ENCODE peak calls at places on chromosomes 16 and 17, in five cellular contexts. One of them, this sample, is unnamed.

GRCh38 chr17:71458322-71458721 is 662.5 kb upstream of the SOX9 start:
- DNase-seq in lower lobe of right lung: no peak
- DNase-seq in cardiac muscle cell: no peak
- DNase-seq in left ventricle myocardium inferior: no peak
- DNase-seq in MM.1S: no peak
- DNase-seq in this sample: no peak

GRCh38 chr16:48053346-48053745 is 102.4 kb downstream of the ABCC12 start:
- DNase-seq in lower lobe of right lung: peak; percentile 52
- DNase-seq in cardiac muscle cell: peak; percentile 90
- DNase-seq in left ventricle myocardium inferior: no peak
- DNase-seq in MM.1S: no peak
- DNase-seq in this sample: no peak

GRCh38 chr17:54891176-54891821 is 9.4 kb upstream of the TOM1L1 start:
- DNase-seq in lower lobe of right lung: no peak
- DNase-seq in cardiac muscle cell: peak; percentile 82
- DNase-seq in left ventricle myocardium inferior: no peak
- DNase-seq in MM.1S: peak; percentile 59
- DNase-seq in this sample: peak; percentile 27

GRCh38 chr17:31699281-31699680 is 159.8 kb downstream of the COPRS start:
- DNase-seq in lower lobe of right lung: no peak
- DNase-seq in cardiac muscle cell: no peak
- DNase-seq in left ventricle myocardium inferior: no peak
- DNase-seq in MM.1S: no peak
- DNase-seq in this sample: no peak

GRCh38 chr16:67431077-67431804 is at the start of gene HSD11B2:
- DNase-seq in lower lobe of right lung: peak; percentile 68
- DNase-seq in cardiac muscle cell: peak; percentile 52
- DNase-seq in left ventricle myocardium inferior: peak; percentile 55
- DNase-seq in MM.1S: peak; percentile 43
- DNase-seq in this sample: peak; percentile 71

GRCh38 chr17:81440511-81441244 is 45.4 kb downstream of the BAHCC1 start:
- DNase-seq in lower lobe of right lung: no peak
- DNase-seq in cardiac muscle cell: no peak
- DNase-seq in left ventricle myocardium inferior: no peak
- DNase-seq in MM.1S: peak; percentile 17
- DNase-seq in this sample: peak; percentile 77

GRCh38 chr16:4263504-4264436 is 9.1 kb downstream of the TFAP4 start:
- DNase-seq in lower lobe of right lung: peak; percentile 65
- DNase-seq in cardiac muscle cell: peak; percentile 96
- DNase-seq in left ventricle myocardium inferior: peak; percentile 85
- DNase-seq in MM.1S: no peak
- DNase-seq in this sample: peak; percentile 48

GRCh38 chr17:40480501-40481003 is 20.9 kb downstream of the TNS4 start:
- DNase-seq in lower lobe of right lung: no peak
- DNase-seq in cardiac muscle cell: no peak
- DNase-seq in left ventricle myocardium inferior: no peak
- DNase-seq in MM.1S: no peak
- DNase-seq in this sample: peak; percentile 72

GRCh38 chr17:48500435-48501426 is 30.1 kb downstream of the HOXB1 start:
- DNase-seq in lower lobe of right lung: no peak
- DNase-seq in cardiac muscle cell: peak; percentile 69
- DNase-seq in left ventricle myocardium inferior: no peak
- DNase-seq in MM.1S: no peak
- DNase-seq in this sample: no peak

GRCh38 chr16:12518238-12519004 is 285.3 kb downstream of the CPPED1 start:
- DNase-seq in lower lobe of right lung: no peak
- DNase-seq in cardiac muscle cell: no peak
- DNase-seq in left ventricle myocardium inferior: no peak
- DNase-seq in MM.1S: no peak
- DNase-seq in this sample: no peak

GRCh38 chr17:43645765-43646481 is 15.8 kb downstream of the MEOX1 start:
- DNase-seq in lower lobe of right lung: peak; percentile 77
- DNase-seq in cardiac muscle cell: peak; percentile 81
- DNase-seq in left ventricle myocardium inferior: peak; percentile 80
- DNase-seq in MM.1S: no peak
- DNase-seq in this sample: no peak

GRCh38 chr17:10628756-10629155 is 28.4 kb downstream of the MYH3 start:
- DNase-seq in lower lobe of right lung: no peak
- DNase-seq in cardiac muscle cell: no peak
- DNase-seq in left ventricle myocardium inferior: no peak
- DNase-seq in MM.1S: no peak
- DNase-seq in this sample: no peak

GRCh38 chr17:27256225-27257030 is 37.5 kb upstream of the WSB1 start:
- DNase-seq in lower lobe of right lung: no peak
- DNase-seq in cardiac muscle cell: peak; percentile 88
- DNase-seq in left ventricle myocardium inferior: no peak
- DNase-seq in MM.1S: no peak
- DNase-seq in this sample: no peak

GRCh38 chr16:56775162-56775561 is 45.2 kb downstream of the NUP93 start:
- DNase-seq in lower lobe of right lung: no peak
- DNase-seq in cardiac muscle cell: no peak
- DNase-seq in left ventricle myocardium inferior: no peak
- DNase-seq in MM.1S: no peak
- DNase-seq in this sample: no peak

GRCh38 chr17:33967608-33968349 is 287.3 kb upstream of the CCL2 start:
- DNase-seq in lower lobe of right lung: no peak
- DNase-seq in cardiac muscle cell: no peak
- DNase-seq in left ventricle myocardium inferior: no peak
- DNase-seq in MM.1S: peak; percentile 34
- DNase-seq in this sample: no peak

GRCh38 chr16:87602821-87603683 is 744 bp downstream of the JPH3 start:
- DNase-seq in lower lobe of right lung: no peak
- DNase-seq in cardiac muscle cell: no peak
- DNase-seq in left ventricle myocardium inferior: no peak
- DNase-seq in MM.1S: no peak
- DNase-seq in this sample: no peak

GRCh38 chr16:57380671-57381462 is 8.6 kb downstream of the CX3CL1 start:
- DNase-seq in lower lobe of right lung: no peak
- DNase-seq in cardiac muscle cell: peak; percentile 62
- DNase-seq in left ventricle myocardium inferior: peak; percentile 45
- DNase-seq in MM.1S: no peak
- DNase-seq in this sample: no peak

GRCh38 chr17:18896146-18896545 is 38.2 kb downstream of the PRPSAP2 start:
- DNase-seq in lower lobe of right lung: no peak
- DNase-seq in cardiac muscle cell: no peak
- DNase-seq in left ventricle myocardium inferior: no peak
- DNase-seq in MM.1S: no peak
- DNase-seq in this sample: no peak

GRCh38 chr16:54266363-54266955 is 20.1 kb downstream of the IRX3 start:
- DNase-seq in lower lobe of right lung: no peak
- DNase-seq in cardiac muscle cell: peak; percentile 57
- DNase-seq in left ventricle myocardium inferior: no peak
- DNase-seq in MM.1S: no peak
- DNase-seq in this sample: no peak

GRCh38 chr16:22320572-22321339 is 23.5 kb downstream of the POLR3E start:
- DNase-seq in lower lobe of right lung: no peak
- DNase-seq in cardiac muscle cell: no peak
- DNase-seq in left ventricle myocardium inferior: no peak
- DNase-seq in MM.1S: no peak
- DNase-seq in this sample: peak; percentile 17

GRCh38 chr17:655618-656017 is 59.0 kb downstream of the VPS53 start:
- DNase-seq in lower lobe of right lung: no peak
- DNase-seq in cardiac muscle cell: no peak
- DNase-seq in left ventricle myocardium inferior: no peak
- DNase-seq in MM.1S: no peak
- DNase-seq in this sample: no peak

GRCh38 chr17:79830763-79831366 is 8.4 kb downstream of the CBX4 start:
- DNase-seq in lower lobe of right lung: no peak
- DNase-seq in cardiac muscle cell: no peak
- DNase-seq in left ventricle myocardium inferior: no peak
- DNase-seq in MM.1S: no peak
- DNase-seq in this sample: no peak

GRCh38 chr17:62672957-62673356 is 45.5 kb downstream of the MRC2 start:
- DNase-seq in lower lobe of right lung: peak; percentile 13
- DNase-seq in cardiac muscle cell: no peak
- DNase-seq in left ventricle myocardium inferior: no peak
- DNase-seq in MM.1S: no peak
- DNase-seq in this sample: no peak

GRCh38 chr16:84159006-84159405 is 13.9 kb downstream of the DNAAF1 start:
- DNase-seq in lower lobe of right lung: no peak
- DNase-seq in cardiac muscle cell: no peak
- DNase-seq in left ventricle myocardium inferior: no peak
- DNase-seq in MM.1S: no peak
- DNase-seq in this sample: no peak

GRCh38 chr16:661184-661821 is 6.6 kb upstream of the RHOT2 start:
- DNase-seq in lower lobe of right lung: no peak
- DNase-seq in cardiac muscle cell: no peak
- DNase-seq in left ventricle myocardium inferior: no peak
- DNase-seq in MM.1S: no peak
- DNase-seq in this sample: no peak

GRCh38 chr16:660132-660458 is 7.8 kb upstream of the RHOT2 start:
- DNase-seq in lower lobe of right lung: no peak
- DNase-seq in cardiac muscle cell: no peak
- DNase-seq in left ventricle myocardium inferior: no peak
- DNase-seq in MM.1S: no peak
- DNase-seq in this sample: no peak

GRCh38 chr16:662095-662494 is 5.8 kb upstream of the RHOT2 start:
- DNase-seq in lower lobe of right lung: no peak
- DNase-seq in cardiac muscle cell: no peak
- DNase-seq in left ventricle myocardium inferior: no peak
- DNase-seq in MM.1S: no peak
- DNase-seq in this sample: no peak

GRCh38 chr16:659618-660017 is 8.3 kb upstream of the RHOT2 start:
- DNase-seq in lower lobe of right lung: no peak
- DNase-seq in cardiac muscle cell: no peak
- DNase-seq in left ventricle myocardium inferior: no peak
- DNase-seq in MM.1S: no peak
- DNase-seq in this sample: no peak

GRCh38 chr16:660459-661183 is 7.3 kb upstream of the RHOT2 start:
- DNase-seq in lower lobe of right lung: peak; percentile 97
- DNase-seq in cardiac muscle cell: peak; percentile 86
- DNase-seq in left ventricle myocardium inferior: peak; percentile 90
- DNase-seq in MM.1S: peak; percentile 90
- DNase-seq in this sample: peak; percentile 96
- TF ChIP-seq CTCF in lower lobe of right lung: peak; percentile 66
- TF ChIP-seq CTCF in cardiac muscle cell: peak; percentile 39
- TF ChIP-seq CTCF in left ventricle myocardium inferior: peak; percentile 76
- TF ChIP-seq CTCF in MM.1S: peak; percentile 38
- TF ChIP-seq CTCF in this sample: peak; percentile 67

GRCh38 chr17:20095366-20096080 is 86.4 kb downstream of the SPECC1 start:
- DNase-seq in lower lobe of right lung: no peak
- DNase-seq in cardiac muscle cell: peak; percentile 56
- DNase-seq in left ventricle myocardium inferior: peak; percentile 79
- DNase-seq in MM.1S: no peak
- DNase-seq in this sample: no peak
- TF ChIP-seq CTCF in lower lobe of right lung: peak; percentile 23
- TF ChIP-seq CTCF in cardiac muscle cell: peak; percentile 46
- TF ChIP-seq CTCF in left ventricle myocardium inferior: peak; percentile 59
- TF ChIP-seq CTCF in MM.1S: no peak
- TF ChIP-seq CTCF in this sample: no peak

GRCh38 chr16:68459457-68459856 is 11.1 kb upstream of the SMPD3 start:
- DNase-seq in lower lobe of right lung: no peak
- DNase-seq in cardiac muscle cell: no peak
- DNase-seq in left ventricle myocardium inferior: no peak
- DNase-seq in MM.1S: no peak
- DNase-seq in this sample: no peak

GRCh38 chr16:68468849-68469248 is 20.5 kb upstream of the SMPD3 start:
- DNase-seq in lower lobe of right lung: no peak
- DNase-seq in cardiac muscle cell: no peak
- DNase-seq in left ventricle myocardium inferior: no peak
- DNase-seq in MM.1S: peak; percentile 25
- DNase-seq in this sample: no peak

GRCh38 chr16:68460067-68460466 is 11.8 kb upstream of the SMPD3 start:
- DNase-seq in lower lobe of right lung: no peak
- DNase-seq in cardiac muscle cell: no peak
- DNase-seq in left ventricle myocardium inferior: no peak
- DNase-seq in MM.1S: no peak
- DNase-seq in this sample: no peak

GRCh38 chr16:68466174-68466573 is 17.9 kb upstream of the SMPD3 start:
- DNase-seq in lower lobe of right lung: no peak
- DNase-seq in cardiac muscle cell: no peak
- DNase-seq in left ventricle myocardium inferior: no peak
- DNase-seq in MM.1S: no peak
- DNase-seq in this sample: no peak

DNA sequence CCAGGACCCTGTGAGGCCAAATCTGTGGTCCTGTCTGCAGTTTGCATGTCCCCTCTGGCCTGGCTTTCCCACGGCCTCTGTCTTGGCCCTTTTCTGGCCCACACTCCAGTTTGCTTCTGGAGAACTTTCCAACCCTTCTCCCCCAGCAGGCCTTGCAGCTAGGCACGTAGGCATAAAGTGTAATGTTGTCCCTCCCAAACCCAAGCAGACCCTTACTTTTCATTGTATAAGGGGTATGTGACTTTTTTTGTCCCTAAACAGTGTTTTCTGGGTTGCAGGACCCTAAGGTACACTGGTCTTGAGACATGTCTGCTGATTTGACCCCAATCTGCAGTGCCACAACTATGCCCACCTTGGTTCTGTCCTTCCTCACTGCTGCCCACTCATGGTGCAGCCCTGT is 15.6 kb upstream of the SMPD3 start:
- DNase-seq in lower lobe of right lung: no peak
- DNase-seq in cardiac muscle cell: no peak
- DNase-seq in left ventricle myocardium inferior: no peak
- DNase-seq in MM.1S: no peak
- DNase-seq in this sample: no peak
- TF ChIP-seq CTCF in lower lobe of right lung: no peak
- TF ChIP-seq CTCF in cardiac muscle cell: no peak
- TF ChIP-seq CTCF in left ventricle myocardium inferior: no peak
- TF ChIP-seq CTCF in MM.1S: no peak
- TF ChIP-seq CTCF in this sample: no peak

DNA sequence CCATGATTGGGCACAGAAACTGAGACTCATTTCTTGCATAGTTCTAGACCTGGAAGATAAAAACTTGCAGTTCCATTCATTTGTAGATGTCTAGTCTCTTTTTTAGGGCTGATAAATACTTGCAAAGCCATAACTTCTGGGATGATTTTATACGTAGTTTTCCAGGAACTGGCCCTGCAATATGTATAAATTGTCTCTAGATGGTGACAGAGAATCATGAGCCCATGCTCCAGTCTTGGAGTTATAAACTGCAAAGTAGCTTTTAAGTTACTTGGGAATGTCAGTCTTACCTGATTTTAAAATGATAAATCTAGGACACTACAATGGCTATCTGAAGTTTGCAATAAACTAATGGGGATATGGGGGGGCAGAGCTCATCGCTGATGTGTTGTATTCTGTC is 3.0 kb upstream of the ADAMTS18 start:
- DNase-seq in lower lobe of right lung: no peak
- DNase-seq in cardiac muscle cell: peak; percentile 28
- DNase-seq in left ventricle myocardium inferior: no peak
- DNase-seq in MM.1S: no peak
- DNase-seq in this sample: no peak
- TF ChIP-seq CTCF in lower lobe of right lung: no peak
- TF ChIP-seq CTCF in cardiac muscle cell: peak; percentile 28
- TF ChIP-seq CTCF in left ventricle myocardium inferior: peak; percentile 31
- TF ChIP-seq CTCF in MM.1S: no peak
- TF ChIP-seq CTCF in this sample: no peak

This sample was measured in GM13976.